ENCODE peak calls at places on chromosomes 7 and 10, in five cellular contexts. One of them, this sample, is unnamed. For H3K4me1, the result is how much of the 10 kb centered on the place peaks cover.

GRCh38 chr10:116737582-116738358 is 4.6 kb downstream of the HSPA12A start:
- DNase-seq in neural progenitor cell: no peak
- DNase-seq in pancreas: no peak
- DNase-seq in tibial artery: no peak
- DNase-seq in testis: no peak
- DNase-seq in this sample: no peak

GRCh38 chr10:105700327-105700726 is 1059.2 kb downstream of the SORCS3 start:
- DNase-seq in neural progenitor cell: peak
- DNase-seq in pancreas: no peak
- DNase-seq in tibial artery: no peak
- DNase-seq in testis: no peak
- DNase-seq in this sample: no peak

GRCh38 chr10:92834331-92834730 is 14.0 kb upstream of the EXOC6 start:
- DNase-seq in neural progenitor cell: no peak
- DNase-seq in pancreas: no peak
- DNase-seq in tibial artery: no peak
- DNase-seq in testis: no peak
- DNase-seq in this sample: no peak

GRCh38 chr7:88111136-88111748 is 108.6 kb downstream of the SRI start:
- DNase-seq in neural progenitor cell: peak
- DNase-seq in pancreas: no peak
- DNase-seq in tibial artery: no peak
- DNase-seq in testis: no peak
- DNase-seq in this sample: no peak

GRCh38 chr7:38189256-38189938 is 11.4 kb downstream of the STARD3NL start:
- DNase-seq in neural progenitor cell: no peak
- DNase-seq in pancreas: no peak
- DNase-seq in tibial artery: no peak
- DNase-seq in testis: no peak
- DNase-seq in this sample: no peak

GRCh38 chr10:81874878-81875679 is at the start of gene NRG3:
- DNase-seq in neural progenitor cell: peak
- DNase-seq in pancreas: no peak
- DNase-seq in tibial artery: no peak
- DNase-seq in testis: no peak
- DNase-seq in this sample: no peak

GRCh38 chr7:80876894-80877414 is 41.9 kb downstream of the SEMA3C start:
- DNase-seq in neural progenitor cell: no peak
- DNase-seq in pancreas: no peak
- DNase-seq in tibial artery: no peak
- DNase-seq in testis: no peak
- DNase-seq in this sample: no peak

GRCh38 chr10:566241-566885 is 123.1 kb downstream of the DIP2C start:
- DNase-seq in neural progenitor cell: no peak
- DNase-seq in pancreas: no peak
- DNase-seq in tibial artery: no peak
- DNase-seq in testis: no peak
- DNase-seq in this sample: no peak

GRCh38 chr7:27254625-27255024 is 12.0 kb downstream of the EVX1 start:
- DNase-seq in neural progenitor cell: no peak
- DNase-seq in pancreas: no peak
- DNase-seq in tibial artery: no peak
- DNase-seq in testis: no peak
- DNase-seq in this sample: no peak

GRCh38 chr7:108004220-108005142 is 1.5 kb upstream of the LAMB1 start:
- DNase-seq in neural progenitor cell: peak
- DNase-seq in pancreas: peak
- DNase-seq in tibial artery: no peak
- DNase-seq in testis: no peak
- DNase-seq in this sample: no peak

GRCh38 chr7:130366561-130366960 is 13.7 kb upstream of the CPA1 start:
- DNase-seq in neural progenitor cell: no peak
- DNase-seq in pancreas: no peak
- DNase-seq in tibial artery: no peak
- DNase-seq in testis: no peak
- DNase-seq in this sample: no peak

GRCh38 chr10:101490026-101490425 is 98.0 kb downstream of the POLL start:
- DNase-seq in neural progenitor cell: no peak
- DNase-seq in pancreas: no peak
- DNase-seq in tibial artery: no peak
- DNase-seq in testis: no peak
- DNase-seq in this sample: no peak

GRCh38 chr10:101492814-101493213 is 95.2 kb downstream of the POLL start:
- DNase-seq in neural progenitor cell: no peak
- DNase-seq in pancreas: no peak
- DNase-seq in tibial artery: no peak
- DNase-seq in testis: no peak
- DNase-seq in this sample: no peak

GRCh38 chr10:101485681-101486554 is 102.1 kb downstream of the POLL start:
- DNase-seq in neural progenitor cell: peak
- DNase-seq in pancreas: no peak
- DNase-seq in tibial artery: peak
- DNase-seq in testis: peak
- DNase-seq in this sample: no peak

GRCh38 chr10:101492205-101492604 is 95.9 kb downstream of the POLL start:
- DNase-seq in neural progenitor cell: no peak
- DNase-seq in pancreas: no peak
- DNase-seq in tibial artery: no peak
- DNase-seq in testis: no peak
- DNase-seq in this sample: no peak

GRCh38 chr10:101489355-101489754 is 98.7 kb downstream of the POLL start:
- DNase-seq in neural progenitor cell: no peak
- DNase-seq in pancreas: no peak
- DNase-seq in tibial artery: no peak
- DNase-seq in testis: no peak
- DNase-seq in this sample: no peak
- H3K4me1 ChIP-seq in neural progenitor cell: under half
- H3K4me1 ChIP-seq in pancreas: under half
- H3K4me1 ChIP-seq in tibial artery: under half
- H3K4me1 ChIP-seq in testis: under half
- H3K4me1 ChIP-seq in this sample: under half

DNA sequence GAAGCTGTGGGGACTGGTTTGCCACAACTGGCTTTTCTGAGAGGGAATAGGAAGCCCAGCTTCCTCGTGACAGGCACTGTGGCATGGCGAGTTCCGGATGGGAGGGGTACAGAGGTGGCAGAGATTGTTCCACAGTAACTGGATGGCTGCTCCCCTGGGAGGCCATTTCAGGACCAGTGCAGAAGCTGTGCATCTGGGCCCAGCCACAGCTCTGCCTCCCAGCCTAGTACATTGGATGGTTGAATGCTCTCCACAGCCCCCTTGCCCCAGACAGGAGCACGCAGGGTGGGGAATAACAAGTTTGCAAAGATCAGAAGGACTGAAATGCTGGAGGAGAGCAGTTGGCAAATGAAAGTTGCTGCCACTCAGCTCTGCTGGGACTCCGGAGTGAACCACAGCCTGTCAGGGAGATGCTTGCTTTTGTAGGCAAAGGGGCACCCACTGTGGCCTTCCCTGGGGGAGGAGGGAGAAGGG is 51.7 kb downstream of the GSDME start:
- DNase-seq in neural progenitor cell: no peak
- DNase-seq in pancreas: no peak
- DNase-seq in tibial artery: no peak
- DNase-seq in testis: no peak
- DNase-seq in this sample: no peak
- H3K4me1 ChIP-seq in neural progenitor cell: under half
- H3K4me1 ChIP-seq in pancreas: under half
- H3K4me1 ChIP-seq in tibial artery: under half
- H3K4me1 ChIP-seq in testis: under half
- H3K4me1 ChIP-seq in this sample: under half

DNA sequence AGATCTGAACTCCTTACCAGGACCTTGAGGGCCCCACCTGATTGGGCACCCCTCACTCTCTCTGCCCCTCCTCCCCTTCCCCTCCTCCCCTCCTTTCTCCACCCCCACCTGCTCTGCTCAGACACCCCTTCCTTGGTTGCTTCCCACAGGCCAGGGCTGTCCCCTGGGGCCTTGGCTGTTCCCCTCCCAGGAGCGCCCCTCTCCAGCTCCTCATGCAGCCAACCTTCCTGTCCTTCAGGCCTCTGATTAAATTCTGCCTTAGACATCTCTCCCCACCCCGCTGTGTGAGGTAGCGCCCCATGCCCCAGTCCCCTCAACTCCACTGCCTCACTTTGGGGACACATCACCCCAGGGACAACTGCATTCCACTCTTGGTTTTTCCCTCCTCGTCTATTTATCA is 32.4 kb downstream of the HTRA1 start:
- DNase-seq in neural progenitor cell: no peak
- DNase-seq in pancreas: no peak
- DNase-seq in tibial artery: no peak
- DNase-seq in testis: no peak
- DNase-seq in this sample: no peak
- H3K4me1 ChIP-seq in neural progenitor cell: under half
- H3K4me1 ChIP-seq in pancreas: under half
- H3K4me1 ChIP-seq in tibial artery: under half
- H3K4me1 ChIP-seq in testis: under half
- H3K4me1 ChIP-seq in this sample: half or more

DNA sequence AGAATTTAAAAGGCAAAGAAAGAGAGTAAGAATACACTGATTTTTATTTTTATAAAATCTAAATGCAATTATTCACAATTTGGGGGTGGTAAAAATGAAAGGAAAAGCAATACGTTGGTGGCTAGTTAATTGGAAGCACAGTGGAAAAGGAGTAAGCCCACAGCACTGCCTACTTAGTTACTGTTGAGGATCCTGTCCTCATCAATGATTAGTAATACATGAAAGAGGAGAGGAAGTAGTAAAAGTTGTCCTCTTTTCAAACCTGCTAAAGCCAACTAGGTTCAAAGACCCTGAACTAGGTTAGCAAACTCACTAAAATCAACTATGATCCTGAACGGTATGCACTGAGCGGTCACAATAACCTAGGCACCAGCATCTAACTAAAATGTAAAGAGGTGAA is 52.7 kb upstream of the LRRN3 start:
- DNase-seq in neural progenitor cell: no peak
- DNase-seq in pancreas: no peak
- DNase-seq in tibial artery: no peak
- DNase-seq in testis: no peak
- DNase-seq in this sample: no peak
- H3K4me1 ChIP-seq in neural progenitor cell: under half
- H3K4me1 ChIP-seq in pancreas: under half
- H3K4me1 ChIP-seq in tibial artery: under half
- H3K4me1 ChIP-seq in testis: under half
- H3K4me1 ChIP-seq in this sample: under half

This sample was measured in stomach.